ENCODE peak calls at places on chromosome 16, in six cellular contexts. K is epithelial cell of proximal tubule, B is suprapubic skin, V is HCT116, N is B cell, O is RWPE2. I is an unnamed sample.

GRCh38 chr16:72878301-72879269 is 169.3 kb downstream of the ZFHX3 start:
- DNase-seq in K (no peak), B (no peak), V (no peak), N (no peak), O (no peak), I (no peak)

GRCh38 chr16:89167425-89167941 is 4.1 kb upstream of the CDH15 start:
- DNase-seq in K (no peak), B (no peak), V (peak), N (peak), O (no peak), I (peak)

GRCh38 chr16:89670496-89671431 is 13.1 kb downstream of the SPATA33 start:
- DNase-seq in K (no peak), B (no peak), V (no peak), N (no peak), O (no peak), I (no peak)

GRCh38 chr16:1002399-1003161 is 21.0 kb downstream of the SOX8 start:
- DNase-seq in K (peak), B (no peak), V (peak), N (no peak), O (no peak), I (no peak)

GRCh38 chr16:29894352-29894751 is 5.0 kb downstream of the SEZ6L2 start:
- DNase-seq in K (no peak), B (no peak), V (no peak), N (no peak), O (no peak), I (no peak)

GRCh38 chr16:53773881-53774280 is 69.9 kb downstream of the FTO start:
- DNase-seq in K (no peak), B (no peak), V (no peak), N (no peak), O (no peak), I (no peak)

GRCh38 chr16:47528431-47528830 is 67.3 kb downstream of the PHKB start:
- DNase-seq in K (no peak), B (no peak), V (no peak), N (no peak), O (no peak), I (no peak)

GRCh38 chr16:23509763-23510153 is 536 bp downstream of the GGA2 start:
- DNase-seq in K (no peak), B (no peak), V (no peak), N (no peak), O (no peak), I (no peak)

GRCh38 chr16:1548234-1548633 is 14.8 kb downstream of the TMEM204 start:
- DNase-seq in K (no peak), B (no peak), V (no peak), N (no peak), O (no peak), I (no peak)

GRCh38 chr16:1674751-1675664 is 3.1 kb upstream of the JPT2 start:
- DNase-seq in K (no peak), B (no peak), V (no peak), N (no peak), O (peak), I (no peak)

GRCh38 chr16:1443403-1443973 is 868 bp downstream of the CCDC154 start:
- DNase-seq in K (no peak), B (no peak), V (no peak), N (no peak), O (no peak), I (no peak)

GRCh38 chr16:6684076-6684673 is 648.5 kb upstream of the RBFOX1 start:
- DNase-seq in K (peak), B (no peak), V (no peak), N (no peak), O (no peak), I (no peak)

GRCh38 chr16:29971304-29971703 is 2.4 kb upstream of the TAOK2 start:
- DNase-seq in K (no peak), B (no peak), V (no peak), N (no peak), O (no peak), I (no peak)

GRCh38 chr16:26709175-26709574 is 357.6 kb upstream of the C16orf82 start:
- DNase-seq in K (no peak), B (no peak), V (no peak), N (no peak), O (no peak), I (no peak)

GRCh38 chr16:57559075-57559790 is 16.8 kb downstream of the ADGRG5 start:
- DNase-seq in K (no peak), B (no peak), V (no peak), N (no peak), O (peak), I (peak)

GRCh38 chr16:53781023-53781605 is 77.2 kb downstream of the FTO start:
- DNase-seq in K (no peak), B (no peak), V (no peak), N (no peak), O (no peak), I (no peak)

GRCh38 chr16:53901396-53901795 is 197.4 kb downstream of the FTO start:
- DNase-seq in K (no peak), B (no peak), V (no peak), N (no peak), O (no peak), I (no peak)

GRCh38 chr16:49194499-49195260 is 87.0 kb downstream of the CBLN1 start:
- DNase-seq in K (no peak), B (no peak), V (no peak), N (no peak), O (no peak), I (no peak)

GRCh38 chr16:18979936-18980335 is 3.8 kb upstream of the TMC7 start:
- DNase-seq in K (no peak), B (no peak), V (no peak), N (no peak), O (no peak), I (no peak)

GRCh38 chr16:2003827-2004641 is 5.6 kb downstream of the ZNF598 start:
- DNase-seq in K (no peak), B (peak), V (peak), N (peak), O (no peak), I (peak)

GRCh38 chr16:86565644-86566511 is 751 bp upstream of the FOXC2 start:
- DNase-seq in K (no peak), B (no peak), V (no peak), N (no peak), O (no peak), I (no peak)

GRCh38 chr16:69326172-69326873 is 4.1 kb downstream of the PDF start:
- DNase-seq in K (peak), B (no peak), V (no peak), N (no peak), O (peak), I (peak)

GRCh38 chr16:21646091-21646490 is 6.3 kb downstream of the IGSF6 start:
- DNase-seq in K (no peak), B (no peak), V (no peak), N (no peak), O (no peak), I (no peak)

GRCh38 chr16:77450790-77451487 is 16.1 kb upstream of the ADAMTS18 start:
- DNase-seq in K (no peak), B (no peak), V (no peak), N (no peak), O (no peak), I (no peak)

GRCh38 chr16:30930160-30930571 is 6.8 kb downstream of the FBXL19 start:
- DNase-seq in K (no peak), B (no peak), V (no peak), N (no peak), O (no peak), I (no peak)

GRCh38 chr16:85253127-85253941 is 141.1 kb upstream of the CIBAR2 start:
- DNase-seq in K (no peak), B (no peak), V (no peak), N (no peak), O (no peak), I (peak)
- TF ChIP-seq CTCF in K (peak), B (peak), V (peak), N (peak), O (peak), I (peak)

GRCh38 chr16:3183445-3184139 is 4.4 kb upstream of the OR1F1 start:
- DNase-seq in K (no peak), B (no peak), V (no peak), N (no peak), O (no peak), I (no peak)
- TF ChIP-seq CTCF in K (no peak), B (no peak), V (no peak), N (no peak), O (no peak), I (no peak)

DNA sequence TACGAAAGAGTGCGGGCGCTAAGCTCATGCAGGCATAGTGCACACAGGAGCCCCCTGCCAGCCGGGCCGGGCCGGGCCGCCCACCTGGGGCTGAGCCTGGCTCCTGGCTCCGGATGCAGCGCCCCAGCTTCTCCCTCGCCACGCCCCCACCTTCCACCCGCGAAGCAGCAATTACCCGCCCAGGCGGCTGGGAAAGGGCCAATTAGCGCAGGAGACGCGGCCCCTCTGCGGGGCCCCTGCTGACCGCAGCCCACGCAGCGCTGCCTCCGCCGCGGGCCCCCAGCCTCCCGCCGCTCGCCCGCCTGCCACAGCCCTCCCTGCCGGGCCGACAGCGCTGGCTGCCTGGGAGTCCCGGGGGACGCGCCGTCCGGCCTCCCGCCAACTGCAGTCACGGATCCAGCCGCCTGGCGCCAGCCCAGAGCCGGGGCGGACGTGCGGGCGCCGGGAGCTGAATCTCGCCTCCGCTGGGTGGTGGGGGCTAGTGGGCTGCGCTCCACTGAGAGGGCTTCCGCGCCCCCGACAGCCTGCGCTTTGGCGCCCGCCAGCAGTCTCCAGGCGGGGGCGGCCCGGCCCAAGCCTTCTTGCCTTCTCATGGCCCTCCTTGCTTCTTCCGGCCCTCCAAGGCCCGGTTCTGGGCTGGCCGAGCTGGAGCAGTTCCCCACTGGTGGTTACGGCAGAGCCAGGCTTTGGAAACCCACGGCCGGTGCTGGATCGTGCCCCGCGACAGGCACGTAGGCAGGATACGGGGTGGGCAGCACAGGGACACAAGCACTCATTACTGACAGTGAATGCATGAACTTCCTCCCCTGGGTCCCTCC is 14.9 kb upstream of the CBFB start:
- DNase-seq in K (no peak), B (no peak), V (no peak), N (peak), O (peak), I (peak)
- TF ChIP-seq CTCF in K (peak), B (no peak), V (peak), N (peak), O (no peak), I (peak)

DNA sequence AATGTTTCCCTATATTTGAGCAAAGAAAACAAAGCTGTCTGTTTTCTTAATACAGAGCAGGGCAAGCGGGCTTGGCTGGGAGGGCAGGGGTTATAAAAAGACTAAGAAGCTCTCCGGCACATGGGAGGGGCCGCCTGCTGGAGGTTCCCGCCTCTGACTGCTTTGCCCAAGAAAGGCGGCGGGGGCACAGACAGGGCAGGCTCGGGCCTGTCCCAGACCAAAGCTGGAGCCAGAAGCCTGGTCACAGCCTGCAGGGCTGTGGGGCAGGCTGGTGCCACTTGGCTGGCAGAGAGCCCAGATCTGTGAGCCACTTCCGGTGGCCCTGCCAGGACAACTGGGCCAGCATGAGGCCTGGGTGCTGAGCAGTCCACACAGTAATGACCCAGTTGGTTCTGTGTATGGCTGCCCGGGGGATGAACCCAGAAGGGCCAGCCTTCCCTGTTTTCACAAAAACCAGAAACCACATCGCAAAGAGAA is 89.4 kb downstream of the LITAF start:
- DNase-seq in K (no peak), B (peak), V (peak), N (no peak), O (peak), I (no peak)
- TF ChIP-seq CTCF in K (peak), B (peak), V (peak), N (no peak), O (no peak), I (peak)

GRCh38 chr16:55494994-55495421 is 13.9 kb upstream of the LPCAT2 start:
- DNase-seq in K (no peak), B (peak), V (no peak), N (no peak), O (no peak), I (no peak)
- TF ChIP-seq CTCF in K (peak), B (no peak), V (peak), N (no peak), O (peak), I (peak)

GRCh38 chr16:17474572-17474971 is 3.8 kb upstream of the XYLT1 start:
- DNase-seq in K (no peak), B (no peak), V (no peak), N (peak), O (no peak), I (no peak)
- TF ChIP-seq CTCF in K (no peak), B (no peak), V (no peak), N (no peak), O (no peak), I (no peak)